ENCODE peak calls at places on chromosomes 7 and 10, in eight cellular contexts. S is epithelial cell of esophagus, G is GM06990, D is left ventricle myocardium inferior, U is cardiac fibroblast, I is Peyer's patch, A is psoas muscle, M is K562. N is an unnamed sample.

GRCh38 chr7:29113384-29114102 is 32.8 kb downstream of the CPVL start:
- DNase-seq in S (peak; percentile 73), G (no peak), D (no peak), U (peak; percentile 44), I (peak; percentile 50), A (no peak), M (no peak), N (peak; percentile 30)

GRCh38 chr10:55410415-55410885 is 609.4 kb upstream of the PCDH15 start:
- DNase-seq in S (peak; percentile 36), G (no peak), D (peak; percentile 36), U (peak; percentile 39), I (peak; percentile 47), A (peak; percentile 15), M (no peak), N (peak; percentile 42)

GRCh38 chr10:131767716-131768115 is 133.1 kb upstream of the PPP2R2D start:
- DNase-seq in S (no peak), G (no peak), D (no peak), U (no peak), I (no peak), A (no peak), M (no peak), N (no peak)

GRCh38 chr7:27221201-27221797 is 21.3 kb upstream of the EVX1 start:
- DNase-seq in S (peak; percentile 28), G (no peak), D (no peak), U (no peak), I (no peak), A (no peak), M (no peak), N (no peak)

GRCh38 chr7:30285531-30286284 is 1.3 kb downstream of the ZNRF2 start:
- DNase-seq in S (peak; percentile 47), G (peak; percentile 74), D (peak; percentile 20), U (peak; percentile 63), I (peak; percentile 78), A (peak; percentile 37), M (peak; percentile 38), N (peak; percentile 63)

GRCh38 chr10:90917231-90917967 is 3.5 kb downstream of the ANKRD1 start:
- DNase-seq in S (peak; percentile 18), G (no peak), D (no peak), U (no peak), I (no peak), A (no peak), M (no peak), N (no peak)

GRCh38 chr10:18554479-18554878 is 96.9 kb downstream of the NSUN6 start:
- DNase-seq in S (no peak), G (no peak), D (no peak), U (no peak), I (no peak), A (no peak), M (no peak), N (peak; percentile 17)

GRCh38 chr7:88500146-88500545 is 193.5 kb upstream of the STEAP4 start:
- DNase-seq in S (no peak), G (no peak), D (no peak), U (no peak), I (no peak), A (no peak), M (no peak), N (no peak)

GRCh38 chr10:109940117-109940516 is 16.8 kb upstream of the XPNPEP1 start:
- DNase-seq in S (no peak), G (no peak), D (no peak), U (no peak), I (no peak), A (no peak), M (no peak), N (no peak)

GRCh38 chr10:59779656-59780521 is 26.6 kb upstream of the MRLN start:
- DNase-seq in S (no peak), G (no peak), D (no peak), U (no peak), I (no peak), A (no peak), M (no peak), N (no peak)

GRCh38 chr10:69383485-69384089 is 33.1 kb downstream of the TACR2 start:
- DNase-seq in S (no peak), G (no peak), D (peak; percentile 46), U (peak; percentile 54), I (no peak), A (peak; percentile 61), M (no peak), N (peak; percentile 59)

GRCh38 chr10:34709637-34710390 is 105.3 kb downstream of the PARD3 start:
- DNase-seq in S (no peak), G (no peak), D (no peak), U (peak; percentile 32), I (no peak), A (no peak), M (no peak), N (no peak)

GRCh38 chr10:35855155-35855947 is 213.3 kb upstream of the FZD8 start:
- DNase-seq in S (peak; percentile 52), G (no peak), D (no peak), U (no peak), I (no peak), A (no peak), M (no peak), N (no peak)

GRCh38 chr7:22672892-22673637 is 53.9 kb upstream of the IL6 start:
- DNase-seq in S (peak; percentile 57), G (no peak), D (no peak), U (no peak), I (no peak), A (no peak), M (no peak), N (no peak)

DNA sequence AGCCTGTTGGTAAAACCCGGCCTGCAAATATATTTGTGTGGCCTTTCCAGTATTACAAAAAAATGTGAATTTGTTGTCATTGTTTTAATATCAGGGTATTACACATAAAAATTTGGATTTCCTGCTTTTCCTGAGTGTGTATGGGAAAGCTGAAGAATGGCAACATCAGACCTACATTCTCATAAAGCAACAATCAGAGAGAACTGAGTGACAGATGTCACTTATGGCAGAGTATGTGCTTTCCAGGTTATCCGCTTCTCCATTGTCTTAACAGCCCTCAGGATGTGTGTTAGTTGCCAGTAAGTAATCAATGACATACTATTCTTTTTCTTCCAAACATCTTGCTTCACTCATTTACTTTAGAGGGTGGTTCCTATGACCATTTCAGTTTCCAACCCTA is 7.3 kb downstream of the SYPL1 start:
- DNase-seq in S (no peak), G (no peak), D (no peak), U (no peak), I (no peak), A (no peak), M (no peak), N (no peak)
- TF ChIP-seq CTCF in S (no peak), G (no peak), D (no peak), U (no peak), I (no peak), A (no peak), M (no peak), N (no peak)

DNA sequence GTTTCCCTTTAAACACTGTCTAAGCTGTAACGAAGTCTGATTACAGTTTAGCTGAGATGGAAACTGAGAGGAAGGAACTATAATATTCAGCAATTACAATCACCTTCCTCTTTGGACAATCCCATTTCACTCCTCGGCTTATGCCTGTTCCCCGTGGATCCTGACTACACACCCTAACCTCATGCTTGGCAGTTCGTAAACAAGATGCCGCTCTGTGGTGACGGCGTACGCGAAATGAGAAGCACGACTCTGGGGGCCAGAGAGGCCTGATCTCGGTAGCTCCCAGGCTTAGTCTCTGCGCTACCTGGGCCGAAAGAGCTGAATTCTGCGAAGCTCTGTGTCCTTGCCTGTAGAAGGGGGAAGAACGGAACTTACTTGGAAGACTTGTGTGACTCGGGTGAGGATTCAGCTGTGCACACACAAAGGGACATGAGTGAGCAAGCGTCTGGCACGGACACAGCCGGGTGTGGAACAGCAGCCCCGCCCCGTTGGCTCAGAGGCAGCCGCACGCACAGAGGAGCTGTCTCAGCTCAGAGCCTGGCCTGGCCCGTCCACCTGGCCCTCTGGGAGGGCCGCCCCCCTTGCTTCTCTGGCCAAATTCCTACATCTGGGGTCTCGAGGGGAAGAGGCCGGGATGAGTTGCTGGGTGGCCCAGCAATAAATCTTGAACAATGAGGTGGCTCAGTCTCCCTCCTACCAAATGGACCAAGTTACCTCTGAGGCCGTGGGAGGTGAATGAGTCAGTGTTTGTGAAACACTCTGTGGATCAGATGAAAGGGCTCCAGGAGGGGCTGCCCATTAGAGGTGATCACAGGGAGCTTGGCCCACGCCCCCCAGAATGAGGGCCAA is 83.9 kb downstream of the PDGFA start:
- DNase-seq in S (peak; percentile 88), G (no peak), D (peak; percentile 54), U (no peak), I (peak; percentile 85), A (peak; percentile 70), M (no peak), N (no peak)
- H3K4me3 ChIP-seq in S (peak overlapping the region; percentile 25), G (no peak overlapping the region), D (peak overlapping the region; percentile 48), U (no peak overlapping the region), I (no peak overlapping the region), A (no peak overlapping the region), M (no peak overlapping the region), N (no peak overlapping the region)

DNA sequence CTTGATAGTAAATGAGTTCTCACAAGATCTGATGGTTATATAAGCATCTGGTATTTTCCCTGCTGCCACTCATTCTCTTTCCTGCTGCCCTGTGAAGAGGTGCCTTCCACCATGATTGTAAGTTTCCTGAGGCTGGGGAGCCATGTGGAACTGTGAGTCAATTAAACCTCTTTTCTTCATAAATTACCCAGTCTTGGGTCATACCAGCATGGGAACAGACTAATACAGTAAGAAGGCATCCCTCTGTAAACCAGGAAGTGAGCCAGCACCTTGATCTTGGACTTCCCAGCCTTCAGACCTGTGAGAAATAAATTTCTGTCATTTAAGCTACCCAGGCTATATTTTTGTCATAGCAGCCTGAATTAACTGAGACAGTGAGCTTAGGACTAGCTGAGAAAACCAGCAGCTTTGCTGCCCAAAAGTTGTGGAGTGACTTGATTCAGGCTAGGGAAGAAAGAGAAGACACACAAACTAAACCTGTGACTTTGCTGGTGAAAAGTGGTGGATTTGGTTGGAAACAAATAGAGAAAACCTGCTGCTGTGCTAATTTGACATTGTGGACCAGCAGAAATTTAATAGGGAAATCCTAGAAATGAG is 29.7 kb downstream of the PALS2 start:
- DNase-seq in S (no peak), G (no peak), D (no peak), U (no peak), I (no peak), A (no peak), M (no peak), N (no peak)
- TF ChIP-seq CTCF in S (no peak), G (no peak), D (no peak), U (no peak), I (no peak), A (no peak), M (no peak), N (no peak)

DNA sequence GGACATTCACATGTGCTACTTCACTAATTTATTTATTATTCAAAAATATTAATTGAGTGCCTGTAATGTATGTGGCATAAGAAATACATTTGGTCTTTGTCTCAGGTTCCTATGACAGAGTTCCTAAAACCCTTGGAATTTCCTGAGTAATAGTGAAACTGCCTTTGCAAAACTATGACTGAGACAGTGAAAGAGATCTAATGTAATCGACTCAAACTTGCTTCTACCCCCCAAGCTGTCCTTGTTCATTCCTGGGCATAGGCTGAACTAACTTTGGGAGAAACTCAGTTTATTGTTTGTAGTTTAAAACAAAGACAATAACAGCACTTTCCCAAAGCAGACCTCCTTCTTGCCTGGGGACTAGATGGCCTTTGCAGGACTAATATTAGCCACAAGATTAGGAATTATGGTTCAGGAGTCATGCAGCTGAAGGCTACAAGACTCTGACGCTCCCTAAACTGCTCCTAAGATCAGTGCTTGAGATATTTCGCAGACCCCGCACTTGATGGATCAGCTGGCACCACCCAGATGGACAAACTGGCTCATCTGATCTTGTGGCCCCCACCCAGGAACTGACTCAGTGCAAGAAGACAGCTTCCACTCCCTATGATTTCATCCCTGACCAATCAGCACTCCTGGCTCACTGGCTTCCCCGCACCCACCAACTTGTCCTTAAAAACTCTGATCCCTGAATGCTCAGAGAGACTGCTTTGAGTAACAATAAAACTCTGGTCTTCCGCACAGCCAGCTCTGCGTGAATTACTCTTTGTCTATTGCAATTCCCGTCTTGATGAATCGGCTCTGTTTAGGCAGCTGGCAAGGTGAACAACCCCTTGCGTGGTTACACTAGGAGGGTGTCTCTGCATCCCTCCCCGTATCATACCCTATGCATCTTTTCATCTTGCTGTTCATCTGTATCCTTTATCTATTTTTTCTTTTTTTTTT is 27.0 kb upstream of the NRBF2 start:
- DNase-seq in S (peak; percentile 91), G (no peak), D (peak; percentile 51), U (peak; percentile 55), I (peak; percentile 47), A (peak; percentile 50), M (no peak), N (peak; percentile 62)
- H3K4me3 ChIP-seq in S (no peak overlapping the region), G (no peak overlapping the region), D (peak overlapping the region; percentile 11), U (no peak overlapping the region), I (no peak overlapping the region), A (no peak overlapping the region), M (no peak overlapping the region), N (no peak overlapping the region)

N was measured in fibroblast of pulmonary artery.